ENCODE peak calls at places on chromosomes 11 and 22, in five cellular contexts. P is pancreas; A is A549; N is stimulated activated CD8-positive, alpha-beta memory T cell treated with anti-CD3 and anti-CD28 coated beads, Interleukin-4, amount 100 ng/mL, for 1 hour; C is cardiac fibroblast. O is an unnamed sample.

GRCh38 chr22:29092243-29092642 is 19.4 kb downstream of the KREMEN1 start:
- DNase-seq in P (peak), A (no peak), C (no peak), N (no peak), O (no peak)

GRCh38 chr22:50507421-50507990 is at the start of gene LMF2:
- DNase-seq in C (no peak), P (peak), A (peak), N (peak), O (peak)

GRCh38 chr11:10376061-10376460 is 71.2 kb downstream of the ADM start:
- DNase-seq in C (no peak), P (no peak), A (no peak), N (no peak), O (no peak)

GRCh38 chr11:96235725-96236124 is 107.3 kb downstream of the MAML2 start:
- DNase-seq in N (no peak), A (no peak), C (no peak), P (no peak), O (no peak)

GRCh38 chr22:40215266-40215665 is 37.5 kb downstream of the TNRC6B start:
- DNase-seq in A (no peak), N (no peak), P (no peak), C (peak), O (no peak)

GRCh38 chr22:44925465-44926123 is 84.2 kb downstream of the PHF21B start:
- DNase-seq in N (no peak), A (no peak), P (no peak), C (no peak), O (no peak)

GRCh38 chr11:37107415-37107814 is 509.4 kb upstream of the RAG2 start:
- DNase-seq in A (no peak), N (no peak), C (no peak), P (no peak), O (no peak)

GRCh38 chr22:35486116-35486631 is 54.5 kb upstream of the RASD2 start:
- DNase-seq in A (no peak), N (no peak), P (no peak), C (no peak), O (no peak)

GRCh38 chr11:48210052-48210451 is 6.6 kb upstream of the OR4B1 start:
- DNase-seq in P (no peak), C (peak), N (no peak), A (peak), O (no peak)

GRCh38 chr11:119608781-119609180 is 120.2 kb downstream of the NECTIN1 start:
- DNase-seq in N (no peak), C (no peak), P (no peak), A (no peak), O (no peak)

GRCh38 chr11:128548655-128549255 is 38.6 kb downstream of the ETS1 start:
- DNase-seq in C (peak), P (peak), N (no peak), A (no peak), O (no peak)